ENCODE peak calls at places on chromosomes 13 and 19, in five cellular contexts. T is smooth muscle cell of the brain vasculature, X is HEK293T, M is mucosa of descending colon, J is BE2C. W is an unnamed sample.

GRCh38 chr13:29909975-29910674 is 59.7 kb upstream of the UBL3 start:
- DNase-seq in T (no peak), X (no peak), J (no peak), M (no peak), W (no peak)

GRCh38 chr19:15812059-15812722 is 3.3 kb downstream of the OR10H1 start:
- DNase-seq in M (no peak), J (no peak), T (no peak), X (no peak), W (no peak)

GRCh38 chr13:99419591-99420243 is 81.6 kb upstream of the TM9SF2 start:
- DNase-seq in M (no peak), T (no peak), J (no peak), X (no peak), W (no peak)

GRCh38 chr19:18278521-18279265 is 2.7 kb downstream of the JUND start:
- DNase-seq in X (no peak), T (no peak), M (no peak), J (no peak), W (no peak)

GRCh38 chr13:80339841-80340642 is 884 bp downstream of the SPRY2 start:
- DNase-seq in T (no peak), X (peak), M (peak), J (peak), W (peak)

GRCh38 chr13:69324109-69324886 is 783.3 kb upstream of the ATXN8OS start:
- DNase-seq in X (peak), T (no peak), J (no peak), M (no peak), W (no peak)

GRCh38 chr19:55459950-55460657 is 1.3 kb downstream of the ISOC2 start:
- DNase-seq in M (no peak), J (no peak), T (no peak), X (no peak), W (no peak)

GRCh38 chr19:5291588-5292193 is 48.9 kb downstream of the PTPRS start:
- DNase-seq in M (no peak), T (no peak), X (no peak), J (no peak), W (no peak)

GRCh38 chr13:91046715-91047327 is 300.7 kb upstream of the MIR17HG start:
- DNase-seq in X (peak), T (no peak), J (no peak), M (no peak), W (no peak)

GRCh38 chr19:5624154-5624663 is 1.3 kb downstream of the SAFB start:
- DNase-seq in M (no peak), X (no peak), T (no peak), J (peak), W (no peak)

GRCh38 chr13:102569488-102569887 is 27.3 kb upstream of the TPP2 start:
- DNase-seq in X (no peak), M (no peak), T (no peak), J (no peak), W (no peak)

GRCh38 chr19:2255982-2256685 is at the start of gene JSRP1:
- DNase-seq in J (peak), T (no peak), X (no peak), M (peak), W (no peak)

GRCh38 chr19:1786668-1787067 is 25.4 kb downstream of the ATP8B3 start:
- DNase-seq in J (no peak), M (no peak), T (no peak), X (no peak), W (no peak)

GRCh38 chr13:87080100-87080779 is 590.9 kb upstream of the SLITRK5 start:
- DNase-seq in X (no peak), M (peak), J (no peak), T (no peak), W (no peak)

GRCh38 chr13:112181336-112182051 is 114.5 kb downstream of the SOX1 start:
- DNase-seq in X (no peak), T (no peak), M (no peak), J (no peak), W (peak)

GRCh38 chr19:2648099-2648498 is 54.4 kb downstream of the GNG7 start:
- DNase-seq in T (no peak), X (no peak), M (no peak), J (no peak), W (no peak)

GRCh38 chr19:38714354-38714778 is 29.9 kb downstream of the CAPN12 start:
- DNase-seq in T (no peak), J (no peak), X (no peak), M (no peak), W (no peak)